ENCODE peak calls at places on chromosomes 1 and 21, in seven cellular contexts. One of them, this sample, is unnamed.

GRCh38 chr1:45767035-45767434 is 16.6 kb upstream of the IPP start:
- DNase-seq in neural crest cell: no peak
- DNase-seq in pancreas: no peak
- DNase-seq in IMR-90: peak
- DNase-seq in OCI-LY7: no peak
- DNase-seq in ovary: no peak
- DNase-seq in transverse colon: no peak
- DNase-seq in this sample: no peak

GRCh38 chr1:100469578-100469977 is 68.4 kb upstream of the GPR88 start:
- DNase-seq in IMR-90: no peak
- DNase-seq in neural crest cell: no peak
- DNase-seq in transverse colon: no peak
- DNase-seq in ovary: no peak
- DNase-seq in OCI-LY7: no peak
- DNase-seq in pancreas: no peak
- DNase-seq in this sample: no peak

GRCh38 chr21:41868062-41868710 is 11.0 kb downstream of the PRDM15 start:
- DNase-seq in IMR-90: peak
- DNase-seq in pancreas: no peak
- DNase-seq in transverse colon: peak
- DNase-seq in ovary: no peak
- DNase-seq in OCI-LY7: peak
- DNase-seq in neural crest cell: no peak
- DNase-seq in this sample: no peak

GRCh38 chr1:110674337-110675059 is at the start of gene KCNA3:
- DNase-seq in neural crest cell: peak
- DNase-seq in ovary: peak
- DNase-seq in transverse colon: peak
- DNase-seq in pancreas: peak
- DNase-seq in IMR-90: no peak
- DNase-seq in OCI-LY7: peak
- DNase-seq in this sample: peak

GRCh38 chr1:150364231-150365003 is 470 bp downstream of the RPRD2 start:
- DNase-seq in pancreas: peak
- DNase-seq in neural crest cell: peak
- DNase-seq in ovary: peak
- DNase-seq in OCI-LY7: peak
- DNase-seq in IMR-90: peak
- DNase-seq in transverse colon: peak
- DNase-seq in this sample: peak

GRCh38 chr1:40057310-40058030 is 16.9 kb downstream of the CAP1 start:
- DNase-seq in transverse colon: no peak
- DNase-seq in OCI-LY7: no peak
- DNase-seq in ovary: no peak
- DNase-seq in IMR-90: no peak
- DNase-seq in neural crest cell: no peak
- DNase-seq in pancreas: no peak
- DNase-seq in this sample: no peak

GRCh38 chr1:179742717-179743678 is at the start of gene FAM163A:
- DNase-seq in pancreas: peak
- DNase-seq in transverse colon: no peak
- DNase-seq in ovary: no peak
- DNase-seq in OCI-LY7: no peak
- DNase-seq in neural crest cell: peak
- DNase-seq in IMR-90: no peak
- DNase-seq in this sample: peak

GRCh38 chr1:88296227-88297010 is 387.7 kb upstream of the PKN2 start:
- DNase-seq in ovary: no peak
- DNase-seq in pancreas: no peak
- DNase-seq in transverse colon: no peak
- DNase-seq in IMR-90: no peak
- DNase-seq in neural crest cell: no peak
- DNase-seq in OCI-LY7: no peak
- DNase-seq in this sample: no peak

GRCh38 chr1:206715120-206715519 is 30.4 kb downstream of the MAPKAPK2 start:
- DNase-seq in IMR-90: no peak
- DNase-seq in ovary: no peak
- DNase-seq in pancreas: no peak
- DNase-seq in OCI-LY7: no peak
- DNase-seq in transverse colon: no peak
- DNase-seq in neural crest cell: no peak
- DNase-seq in this sample: no peak

GRCh38 chr1:158028956-158029355 is 35.5 kb downstream of the KIRREL1 start:
- DNase-seq in neural crest cell: no peak
- DNase-seq in ovary: no peak
- DNase-seq in OCI-LY7: no peak
- DNase-seq in transverse colon: no peak
- DNase-seq in IMR-90: peak
- DNase-seq in pancreas: no peak
- DNase-seq in this sample: no peak

GRCh38 chr1:40818264-40818961 is 34.8 kb downstream of the KCNQ4 start:
- DNase-seq in neural crest cell: peak
- DNase-seq in transverse colon: peak
- DNase-seq in IMR-90: no peak
- DNase-seq in pancreas: no peak
- DNase-seq in ovary: peak
- DNase-seq in OCI-LY7: peak
- DNase-seq in this sample: peak

GRCh38 chr1:116724765-116725375 is 29.4 kb upstream of the CD2 start:
- DNase-seq in IMR-90: peak
- DNase-seq in transverse colon: peak
- DNase-seq in neural crest cell: peak
- DNase-seq in OCI-LY7: peak
- DNase-seq in pancreas: no peak
- DNase-seq in ovary: peak
- DNase-seq in this sample: peak

GRCh38 chr1:63630666-63631065 is 37.5 kb downstream of the PGM1 start:
- DNase-seq in transverse colon: no peak
- DNase-seq in neural crest cell: no peak
- DNase-seq in pancreas: no peak
- DNase-seq in ovary: no peak
- DNase-seq in OCI-LY7: no peak
- DNase-seq in IMR-90: no peak
- DNase-seq in this sample: no peak

GRCh38 chr1:24321712-24322635 is 2.8 kb downstream of the GRHL3 start:
- DNase-seq in neural crest cell: peak
- DNase-seq in OCI-LY7: peak
- DNase-seq in ovary: peak
- DNase-seq in pancreas: no peak
- DNase-seq in transverse colon: peak
- DNase-seq in IMR-90: peak
- DNase-seq in this sample: peak

GRCh38 chr1:93437976-93438605 is 9.8 kb upstream of the FNBP1L start:
- DNase-seq in transverse colon: no peak
- DNase-seq in ovary: no peak
- DNase-seq in pancreas: no peak
- DNase-seq in neural crest cell: no peak
- DNase-seq in IMR-90: peak
- DNase-seq in OCI-LY7: peak
- DNase-seq in this sample: no peak

GRCh38 chr1:22870201-22870871 is 102.3 kb downstream of the LACTBL1 start:
- DNase-seq in pancreas: no peak
- DNase-seq in neural crest cell: no peak
- DNase-seq in OCI-LY7: no peak
- DNase-seq in IMR-90: peak
- DNase-seq in ovary: peak
- DNase-seq in transverse colon: no peak
- DNase-seq in this sample: peak

GRCh38 chr1:234559917-234560676 is 49.9 kb downstream of the IRF2BP2 start:
- DNase-seq in neural crest cell: no peak
- DNase-seq in transverse colon: no peak
- DNase-seq in ovary: no peak
- DNase-seq in OCI-LY7: no peak
- DNase-seq in pancreas: no peak
- DNase-seq in IMR-90: no peak
- DNase-seq in this sample: no peak

GRCh38 chr1:48093696-48094518 is 96.7 kb upstream of the TRABD2B start:
- DNase-seq in ovary: peak
- DNase-seq in transverse colon: peak
- DNase-seq in OCI-LY7: peak
- DNase-seq in IMR-90: peak
- DNase-seq in neural crest cell: peak
- DNase-seq in pancreas: peak
- DNase-seq in this sample: peak

GRCh38 chr1:184982002-184982954 is 8.0 kb upstream of the NIBAN1 start:
- DNase-seq in transverse colon: peak
- DNase-seq in neural crest cell: peak
- DNase-seq in pancreas: peak
- DNase-seq in OCI-LY7: peak
- DNase-seq in IMR-90: peak
- DNase-seq in ovary: peak
- DNase-seq in this sample: peak

GRCh38 chr1:92274939-92275338 is 23.8 kb downstream of the GLMN start:
- DNase-seq in ovary: no peak
- DNase-seq in pancreas: no peak
- DNase-seq in neural crest cell: no peak
- DNase-seq in OCI-LY7: no peak
- DNase-seq in transverse colon: no peak
- DNase-seq in IMR-90: peak
- DNase-seq in this sample: no peak

GRCh38 chr1:16145988-16146887 is 9.6 kb downstream of the EPHA2 start:
- DNase-seq in neural crest cell: peak
- DNase-seq in pancreas: peak
- DNase-seq in ovary: peak
- DNase-seq in transverse colon: peak
- DNase-seq in IMR-90: peak
- DNase-seq in OCI-LY7: no peak
- DNase-seq in this sample: peak

GRCh38 chr1:226405411-226405988 is 2.4 kb downstream of the PARP1 start:
- DNase-seq in ovary: no peak
- DNase-seq in IMR-90: no peak
- DNase-seq in pancreas: no peak
- DNase-seq in neural crest cell: no peak
- DNase-seq in transverse colon: no peak
- DNase-seq in OCI-LY7: peak
- DNase-seq in this sample: no peak

GRCh38 chr1:226402615-226403521 is 5.0 kb downstream of the PARP1 start:
- DNase-seq in transverse colon: no peak
- DNase-seq in neural crest cell: no peak
- DNase-seq in IMR-90: no peak
- DNase-seq in OCI-LY7: no peak
- DNase-seq in pancreas: no peak
- DNase-seq in ovary: no peak
- DNase-seq in this sample: no peak

GRCh38 chr1:226404063-226404903 is 3.6 kb downstream of the PARP1 start:
- DNase-seq in neural crest cell: no peak
- DNase-seq in OCI-LY7: peak
- DNase-seq in IMR-90: peak
- DNase-seq in transverse colon: no peak
- DNase-seq in pancreas: no peak
- DNase-seq in ovary: no peak
- DNase-seq in this sample: no peak

GRCh38 chr1:226404904-226405222 is 3.0 kb downstream of the PARP1 start:
- DNase-seq in neural crest cell: no peak
- DNase-seq in ovary: no peak
- DNase-seq in IMR-90: no peak
- DNase-seq in OCI-LY7: no peak
- DNase-seq in pancreas: no peak
- DNase-seq in transverse colon: no peak
- DNase-seq in this sample: no peak

GRCh38 chr1:226403522-226404034 is 4.3 kb downstream of the PARP1 start:
- DNase-seq in transverse colon: no peak
- DNase-seq in ovary: no peak
- DNase-seq in neural crest cell: peak
- DNase-seq in OCI-LY7: peak
- DNase-seq in pancreas: no peak
- DNase-seq in IMR-90: peak
- DNase-seq in this sample: peak
- TF ChIP-seq CTCF in transverse colon: no peak
- TF ChIP-seq CTCF in ovary: no peak
- TF ChIP-seq CTCF in neural crest cell: peak
- TF ChIP-seq CTCF in OCI-LY7: peak
- TF ChIP-seq CTCF in pancreas: no peak
- TF ChIP-seq CTCF in IMR-90: peak
- TF ChIP-seq CTCF in this sample: peak

GRCh38 chr1:56416385-56416972 is 162.9 kb downstream of the PLPP3 start:
- DNase-seq in IMR-90: no peak
- DNase-seq in ovary: no peak
- DNase-seq in neural crest cell: no peak
- DNase-seq in pancreas: no peak
- DNase-seq in OCI-LY7: no peak
- DNase-seq in transverse colon: no peak
- DNase-seq in this sample: no peak
- TF ChIP-seq CTCF in IMR-90: no peak
- TF ChIP-seq CTCF in ovary: no peak
- TF ChIP-seq CTCF in neural crest cell: peak
- TF ChIP-seq CTCF in pancreas: no peak
- TF ChIP-seq CTCF in OCI-LY7: no peak
- TF ChIP-seq CTCF in transverse colon: no peak
- TF ChIP-seq CTCF in this sample: no peak

GRCh38 chr21:15732290-15732995 is 2.7 kb downstream of the USP25 start:
- DNase-seq in OCI-LY7: peak
- DNase-seq in ovary: no peak
- DNase-seq in pancreas: no peak
- DNase-seq in transverse colon: no peak
- DNase-seq in IMR-90: peak
- DNase-seq in neural crest cell: no peak
- DNase-seq in this sample: no peak

GRCh38 chr21:15732996-15733329 is 3.2 kb downstream of the USP25 start:
- DNase-seq in OCI-LY7: no peak
- DNase-seq in transverse colon: no peak
- DNase-seq in ovary: no peak
- DNase-seq in IMR-90: no peak
- DNase-seq in pancreas: no peak
- DNase-seq in neural crest cell: no peak
- DNase-seq in this sample: no peak

GRCh38 chr21:15731243-15731613 is 1.4 kb downstream of the USP25 start:
- DNase-seq in IMR-90: no peak
- DNase-seq in transverse colon: no peak
- DNase-seq in OCI-LY7: peak
- DNase-seq in ovary: no peak
- DNase-seq in neural crest cell: no peak
- DNase-seq in pancreas: no peak
- DNase-seq in this sample: no peak

GRCh38 chr21:15730484-15731242 is 881 bp downstream of the USP25 start:
- DNase-seq in IMR-90: no peak
- DNase-seq in neural crest cell: no peak
- DNase-seq in pancreas: peak
- DNase-seq in OCI-LY7: peak
- DNase-seq in transverse colon: no peak
- DNase-seq in ovary: peak
- DNase-seq in this sample: no peak

DNA sequence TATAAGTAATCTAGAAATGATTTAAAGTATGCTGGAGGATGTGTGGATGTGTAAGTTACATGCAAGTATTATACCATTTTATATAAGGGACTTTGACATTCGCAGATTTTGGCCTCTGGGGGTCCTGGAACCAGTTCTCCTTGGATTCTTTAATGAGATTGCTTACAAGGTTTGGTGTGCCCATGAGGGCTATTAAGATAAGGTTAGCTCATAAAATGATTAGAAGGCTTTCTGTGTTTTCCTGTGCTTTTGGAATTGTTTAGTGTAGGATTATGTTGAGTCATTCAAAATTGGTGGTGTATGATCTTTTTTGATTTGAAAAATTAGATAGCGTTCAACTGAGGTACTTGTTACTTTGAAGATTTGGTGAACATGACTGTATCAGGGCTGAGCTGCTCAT is 5.6 kb downstream of the USP25 start:
- DNase-seq in pancreas: no peak
- DNase-seq in transverse colon: no peak
- DNase-seq in OCI-LY7: no peak
- DNase-seq in IMR-90: no peak
- DNase-seq in ovary: no peak
- DNase-seq in neural crest cell: no peak
- DNase-seq in this sample: no peak
- TF ChIP-seq CTCF in pancreas: no peak
- TF ChIP-seq CTCF in transverse colon: no peak
- TF ChIP-seq CTCF in OCI-LY7: peak
- TF ChIP-seq CTCF in IMR-90: no peak
- TF ChIP-seq CTCF in ovary: no peak
- TF ChIP-seq CTCF in neural crest cell: no peak
- TF ChIP-seq CTCF in this sample: no peak

GRCh38 chr1:10530281-10530740 is 55.6 kb downstream of the PEX14 start:
- DNase-seq in IMR-90: peak
- DNase-seq in transverse colon: peak
- DNase-seq in neural crest cell: peak
- DNase-seq in pancreas: peak
- DNase-seq in OCI-LY7: no peak
- DNase-seq in ovary: peak
- DNase-seq in this sample: peak
- TF ChIP-seq CTCF in IMR-90: peak
- TF ChIP-seq CTCF in transverse colon: peak
- TF ChIP-seq CTCF in neural crest cell: peak
- TF ChIP-seq CTCF in pancreas: peak
- TF ChIP-seq CTCF in OCI-LY7: peak
- TF ChIP-seq CTCF in ovary: peak
- TF ChIP-seq CTCF in this sample: peak